ENCODE peak calls at places on chromosome 9, in six cellular contexts. One of them, this sample, is unnamed. For H3K4me1, the result is how much of the 10 kb centered on the place peaks cover.

GRCh38 chr9:801399-802071 is 40.0 kb upstream of the DMRT1 start:
- DNase-seq in mammary epithelial cell: peak
- DNase-seq in psoas muscle: no peak
- DNase-seq in tibial artery: no peak
- DNase-seq in cardiac muscle cell: no peak
- DNase-seq in neural progenitor cell: no peak
- DNase-seq in this sample: no peak

GRCh38 chr9:125889524-125890473 is 142.6 kb downstream of the PBX3 start:
- DNase-seq in mammary epithelial cell: peak
- DNase-seq in psoas muscle: peak
- DNase-seq in tibial artery: peak
- DNase-seq in cardiac muscle cell: peak
- DNase-seq in neural progenitor cell: peak
- DNase-seq in this sample: peak

GRCh38 chr9:97310896-97311295 is 3.4 kb downstream of the CCDC180 start:
- DNase-seq in mammary epithelial cell: no peak
- DNase-seq in psoas muscle: no peak
- DNase-seq in tibial artery: no peak
- DNase-seq in cardiac muscle cell: no peak
- DNase-seq in neural progenitor cell: no peak
- DNase-seq in this sample: no peak

GRCh38 chr9:137851516-137852217 is 25.9 kb upstream of the CACNA1B start:
- DNase-seq in mammary epithelial cell: no peak
- DNase-seq in psoas muscle: no peak
- DNase-seq in tibial artery: no peak
- DNase-seq in cardiac muscle cell: no peak
- DNase-seq in neural progenitor cell: no peak
- DNase-seq in this sample: no peak

GRCh38 chr9:101449071-101449721 is 13.6 kb upstream of the ALDOB start:
- DNase-seq in mammary epithelial cell: peak
- DNase-seq in psoas muscle: peak
- DNase-seq in tibial artery: peak
- DNase-seq in cardiac muscle cell: peak
- DNase-seq in neural progenitor cell: peak
- DNase-seq in this sample: peak

GRCh38 chr9:111661150-111661801 is at the start of gene GNG10:
- DNase-seq in mammary epithelial cell: peak
- DNase-seq in psoas muscle: peak
- DNase-seq in tibial artery: peak
- DNase-seq in cardiac muscle cell: peak
- DNase-seq in neural progenitor cell: peak
- DNase-seq in this sample: peak

GRCh38 chr9:88645869-88646204 is 110.9 kb downstream of the NXNL2 start:
- DNase-seq in mammary epithelial cell: no peak
- DNase-seq in psoas muscle: no peak
- DNase-seq in tibial artery: no peak
- DNase-seq in cardiac muscle cell: no peak
- DNase-seq in neural progenitor cell: no peak
- DNase-seq in this sample: no peak

GRCh38 chr9:25094518-25094917 is 548.8 kb upstream of the IZUMO3 start:
- DNase-seq in mammary epithelial cell: no peak
- DNase-seq in psoas muscle: no peak
- DNase-seq in tibial artery: no peak
- DNase-seq in cardiac muscle cell: no peak
- DNase-seq in neural progenitor cell: no peak
- DNase-seq in this sample: no peak

GRCh38 chr9:31799953-31800609 is 584.4 kb upstream of the ACO1 start:
- DNase-seq in mammary epithelial cell: peak
- DNase-seq in psoas muscle: no peak
- DNase-seq in tibial artery: no peak
- DNase-seq in cardiac muscle cell: peak
- DNase-seq in neural progenitor cell: peak
- DNase-seq in this sample: no peak

GRCh38 chr9:96008502-96009222 is 133.2 kb downstream of the ERCC6L2 start:
- DNase-seq in mammary epithelial cell: peak
- DNase-seq in psoas muscle: no peak
- DNase-seq in tibial artery: no peak
- DNase-seq in cardiac muscle cell: no peak
- DNase-seq in neural progenitor cell: no peak
- DNase-seq in this sample: no peak

GRCh38 chr9:121784706-121785426 is 133.4 kb downstream of the DAB2IP start:
- DNase-seq in mammary epithelial cell: no peak
- DNase-seq in psoas muscle: no peak
- DNase-seq in tibial artery: no peak
- DNase-seq in cardiac muscle cell: no peak
- DNase-seq in neural progenitor cell: peak
- DNase-seq in this sample: no peak

GRCh38 chr9:124843635-124844034 is 9.6 kb upstream of the WDR38 start:
- DNase-seq in mammary epithelial cell: no peak
- DNase-seq in psoas muscle: no peak
- DNase-seq in tibial artery: no peak
- DNase-seq in cardiac muscle cell: no peak
- DNase-seq in neural progenitor cell: no peak
- DNase-seq in this sample: no peak

GRCh38 chr9:109304350-109304749 is 16.5 kb downstream of the EPB41L4B start:
- DNase-seq in mammary epithelial cell: no peak
- DNase-seq in psoas muscle: no peak
- DNase-seq in tibial artery: no peak
- DNase-seq in cardiac muscle cell: no peak
- DNase-seq in neural progenitor cell: no peak
- DNase-seq in this sample: no peak

GRCh38 chr9:133112361-133113026 is 8.5 kb downstream of the RALGDS start:
- DNase-seq in mammary epithelial cell: no peak
- DNase-seq in psoas muscle: peak
- DNase-seq in tibial artery: peak
- DNase-seq in cardiac muscle cell: no peak
- DNase-seq in neural progenitor cell: no peak
- DNase-seq in this sample: peak

GRCh38 chr9:97853844-97854695 is 1.0 kb downstream of the FOXE1 start:
- DNase-seq in mammary epithelial cell: peak
- DNase-seq in psoas muscle: no peak
- DNase-seq in tibial artery: no peak
- DNase-seq in cardiac muscle cell: peak
- DNase-seq in neural progenitor cell: peak
- DNase-seq in this sample: no peak

GRCh38 chr9:15293727-15294405 is 13.2 kb downstream of the TTC39B start:
- DNase-seq in mammary epithelial cell: no peak
- DNase-seq in psoas muscle: no peak
- DNase-seq in tibial artery: no peak
- DNase-seq in cardiac muscle cell: no peak
- DNase-seq in neural progenitor cell: no peak
- DNase-seq in this sample: no peak

GRCh38 chr9:136787690-136788400 is 3.3 kb upstream of the TMEM141 start:
- DNase-seq in mammary epithelial cell: peak
- DNase-seq in psoas muscle: peak
- DNase-seq in tibial artery: peak
- DNase-seq in cardiac muscle cell: peak
- DNase-seq in neural progenitor cell: peak
- DNase-seq in this sample: peak

GRCh38 chr9:131562032-131562959 is 17.0 kb downstream of the PRRT1B start:
- DNase-seq in mammary epithelial cell: peak
- DNase-seq in psoas muscle: no peak
- DNase-seq in tibial artery: no peak
- DNase-seq in cardiac muscle cell: no peak
- DNase-seq in neural progenitor cell: no peak
- DNase-seq in this sample: no peak

GRCh38 chr9:31839273-31839672 is 545.2 kb upstream of the ACO1 start:
- DNase-seq in mammary epithelial cell: no peak
- DNase-seq in psoas muscle: no peak
- DNase-seq in tibial artery: no peak
- DNase-seq in cardiac muscle cell: no peak
- DNase-seq in neural progenitor cell: peak
- DNase-seq in this sample: no peak

GRCh38 chr9:111759762-111760639 is 34.7 kb downstream of the SHOC1 start:
- DNase-seq in mammary epithelial cell: peak
- DNase-seq in psoas muscle: no peak
- DNase-seq in tibial artery: peak
- DNase-seq in cardiac muscle cell: peak
- DNase-seq in neural progenitor cell: peak
- DNase-seq in this sample: peak

GRCh38 chr9:33660771-33661170 is 134.6 kb upstream of the PRSS3 start:
- DNase-seq in mammary epithelial cell: no peak
- DNase-seq in psoas muscle: no peak
- DNase-seq in tibial artery: no peak
- DNase-seq in cardiac muscle cell: no peak
- DNase-seq in neural progenitor cell: no peak
- DNase-seq in this sample: no peak

GRCh38 chr9:121581775-121582600 is 69.4 kb upstream of the DAB2IP start:
- DNase-seq in mammary epithelial cell: no peak
- DNase-seq in psoas muscle: no peak
- DNase-seq in tibial artery: no peak
- DNase-seq in cardiac muscle cell: no peak
- DNase-seq in neural progenitor cell: peak
- DNase-seq in this sample: no peak

GRCh38 chr9:87867391-87867790 is 15.3 kb upstream of the SPATA31E1 start:
- DNase-seq in mammary epithelial cell: no peak
- DNase-seq in psoas muscle: no peak
- DNase-seq in tibial artery: no peak
- DNase-seq in cardiac muscle cell: no peak
- DNase-seq in neural progenitor cell: no peak
- DNase-seq in this sample: no peak

GRCh38 chr9:76863832-76864231 is 42.1 kb downstream of the PRUNE2 start:
- DNase-seq in mammary epithelial cell: no peak
- DNase-seq in psoas muscle: no peak
- DNase-seq in tibial artery: no peak
- DNase-seq in cardiac muscle cell: no peak
- DNase-seq in neural progenitor cell: no peak
- DNase-seq in this sample: no peak

GRCh38 chr9:138105561-138106505 is 228.3 kb downstream of the CACNA1B start:
- DNase-seq in mammary epithelial cell: no peak
- DNase-seq in psoas muscle: no peak
- DNase-seq in tibial artery: no peak
- DNase-seq in cardiac muscle cell: no peak
- DNase-seq in neural progenitor cell: no peak
- DNase-seq in this sample: peak

GRCh38 chr9:133252301-133252776 is 22.7 kb downstream of the ABO start:
- DNase-seq in mammary epithelial cell: peak
- DNase-seq in psoas muscle: no peak
- DNase-seq in tibial artery: no peak
- DNase-seq in cardiac muscle cell: no peak
- DNase-seq in neural progenitor cell: no peak
- DNase-seq in this sample: peak

GRCh38 chr9:36985061-36985768 is 48.9 kb downstream of the PAX5 start:
- DNase-seq in mammary epithelial cell: no peak
- DNase-seq in psoas muscle: no peak
- DNase-seq in tibial artery: no peak
- DNase-seq in cardiac muscle cell: no peak
- DNase-seq in neural progenitor cell: no peak
- DNase-seq in this sample: no peak

GRCh38 chr9:20384642-20385041 is 237.7 kb downstream of the MLLT3 start:
- DNase-seq in mammary epithelial cell: no peak
- DNase-seq in psoas muscle: no peak
- DNase-seq in tibial artery: no peak
- DNase-seq in cardiac muscle cell: no peak
- DNase-seq in neural progenitor cell: no peak
- DNase-seq in this sample: no peak

GRCh38 chr9:35791321-35791921 is at the start of gene NPR2:
- DNase-seq in mammary epithelial cell: no peak
- DNase-seq in psoas muscle: peak
- DNase-seq in tibial artery: peak
- DNase-seq in cardiac muscle cell: peak
- DNase-seq in neural progenitor cell: peak
- DNase-seq in this sample: no peak

GRCh38 chr9:134329576-134329855 is 3.3 kb downstream of the RXRA start:
- DNase-seq in mammary epithelial cell: no peak
- DNase-seq in psoas muscle: peak
- DNase-seq in tibial artery: no peak
- DNase-seq in cardiac muscle cell: no peak
- DNase-seq in neural progenitor cell: no peak
- DNase-seq in this sample: no peak
- H3K27ac ChIP-seq in mammary epithelial cell: peak
- H3K27ac ChIP-seq in psoas muscle: peak
- H3K27ac ChIP-seq in tibial artery: peak
- H3K27ac ChIP-seq in cardiac muscle cell: peak
- H3K27ac ChIP-seq in neural progenitor cell: peak
- H3K27ac ChIP-seq in this sample: peak

GRCh38 chr9:102796244-102796643 is 198.9 kb upstream of the CYLC2 start:
- DNase-seq in mammary epithelial cell: no peak
- DNase-seq in psoas muscle: no peak
- DNase-seq in tibial artery: no peak
- DNase-seq in cardiac muscle cell: no peak
- DNase-seq in neural progenitor cell: no peak
- DNase-seq in this sample: no peak
- TF ChIP-seq CTCF in mammary epithelial cell: no peak
- TF ChIP-seq CTCF in psoas muscle: no peak
- TF ChIP-seq CTCF in tibial artery: no peak
- TF ChIP-seq CTCF in cardiac muscle cell: no peak
- TF ChIP-seq CTCF in neural progenitor cell: no peak
- TF ChIP-seq CTCF in this sample: no peak

DNA sequence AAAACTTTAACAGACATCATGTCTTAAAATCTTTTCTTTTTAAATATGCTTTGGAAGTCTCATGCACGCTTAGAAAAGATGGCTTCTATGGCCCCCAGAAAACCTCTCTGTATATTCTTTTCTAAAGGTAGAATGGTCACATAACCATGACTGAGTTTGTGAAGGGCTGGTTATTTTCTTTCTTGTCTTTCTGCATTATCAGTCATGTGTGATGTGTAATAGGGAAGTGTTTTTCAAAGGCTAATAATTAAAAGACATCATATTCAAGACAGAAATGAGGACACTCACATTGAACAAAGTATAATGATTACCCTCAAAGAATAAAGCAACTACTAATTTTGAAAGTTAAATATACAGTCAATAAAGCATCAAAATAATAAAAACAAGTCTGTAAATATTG is 253.4 kb downstream of the TRPM3 start:
- DNase-seq in mammary epithelial cell: no peak
- DNase-seq in psoas muscle: no peak
- DNase-seq in tibial artery: no peak
- DNase-seq in cardiac muscle cell: no peak
- DNase-seq in neural progenitor cell: no peak
- DNase-seq in this sample: no peak
- H3K4me1 ChIP-seq in mammary epithelial cell: under half
- H3K4me1 ChIP-seq in psoas muscle: under half
- H3K4me1 ChIP-seq in tibial artery: under half
- H3K4me1 ChIP-seq in cardiac muscle cell: under half
- H3K4me1 ChIP-seq in neural progenitor cell: under half
- H3K4me1 ChIP-seq in this sample: under half

DNA sequence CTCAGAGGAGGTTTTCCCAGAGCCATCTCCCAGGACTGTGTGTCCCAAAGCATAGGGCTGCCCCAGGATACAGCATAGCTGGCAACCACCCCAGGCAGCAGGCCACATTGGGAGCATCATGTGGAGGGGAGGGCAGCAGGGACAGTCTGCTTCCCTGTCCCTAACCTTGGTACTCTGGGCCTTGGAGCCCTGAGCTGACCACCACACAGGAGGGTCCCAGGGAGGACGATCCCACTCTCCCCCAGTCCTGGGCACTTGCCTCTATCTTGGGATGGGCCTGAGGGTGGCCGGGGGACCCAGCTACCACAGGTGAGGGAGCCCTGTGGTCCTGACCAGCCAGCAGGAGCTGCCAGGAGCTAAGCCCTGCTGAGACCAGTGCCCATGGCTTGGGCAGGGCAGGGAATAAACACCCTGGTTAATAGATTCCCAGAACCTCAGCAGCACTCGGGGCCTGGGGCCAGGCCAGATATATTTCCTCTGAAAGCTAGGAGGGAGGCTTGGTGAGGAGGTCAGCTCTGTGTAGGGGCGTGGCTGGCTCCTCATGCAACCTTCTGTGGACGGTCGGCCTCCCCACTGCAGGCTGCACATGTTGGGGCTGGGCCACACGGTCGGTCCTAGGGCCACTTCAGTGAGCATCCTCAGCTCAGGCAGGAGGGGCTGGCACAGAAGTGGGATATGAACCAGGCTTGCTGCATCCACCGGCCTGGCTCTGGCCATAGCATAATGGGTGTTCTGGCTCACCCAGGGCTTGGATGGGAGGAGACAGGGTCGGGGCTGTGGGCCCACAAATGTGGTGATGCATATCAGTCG is 4.2 kb downstream of the NINJ1 start:
- DNase-seq in mammary epithelial cell: no peak
- DNase-seq in psoas muscle: peak
- DNase-seq in tibial artery: no peak
- DNase-seq in cardiac muscle cell: no peak
- DNase-seq in neural progenitor cell: no peak
- DNase-seq in this sample: no peak
- H3K27ac ChIP-seq in mammary epithelial cell: no peak
- H3K27ac ChIP-seq in psoas muscle: peak
- H3K27ac ChIP-seq in tibial artery: peak
- H3K27ac ChIP-seq in cardiac muscle cell: no peak
- H3K27ac ChIP-seq in neural progenitor cell: no peak
- H3K27ac ChIP-seq in this sample: peak